ENCODE peak calls at places on chromosomes 5 and 9, in nine cellular contexts. K, Q, N, J, Y, O, W, V and B are unnamed samples.

GRCh38 chr5:124263680-124264491 is 482.6 kb downstream of the ZNF608 start:
- DNase-seq in N (no peak), W (no peak), J (no peak), K (no peak), Q (no peak), V (no peak), O (no peak), Y (no peak), B (no peak)

GRCh38 chr9:123929177-123929869 is 603 bp downstream of the DENND1A start:
- DNase-seq in N (peak), O (no peak), Y (peak), J (peak), W (no peak), V (no peak), Q (peak), K (peak), B (peak)

GRCh38 chr5:87169300-87169991 is 98.2 kb upstream of the RASA1 start:
- DNase-seq in W (no peak), J (no peak), Y (no peak), N (no peak), Q (no peak), V (no peak), O (no peak), K (no peak), B (no peak)

GRCh38 chr5:43312699-43313034 is 545 bp downstream of the HMGCS1 start:
- DNase-seq in Q (no peak), V (no peak), K (no peak), Y (no peak), O (no peak), N (no peak), J (no peak), W (no peak), B (no peak)

GRCh38 chr5:66174338-66174737 is 30.2 kb downstream of the SREK1 start:
- DNase-seq in W (peak), N (no peak), Q (no peak), Y (no peak), O (no peak), K (peak), V (no peak), J (no peak), B (no peak)

GRCh38 chr5:68239485-68239884 is 23.9 kb downstream of the PIK3R1 start:
- DNase-seq in V (no peak), N (peak), W (no peak), Y (peak), O (no peak), J (peak), K (peak), Q (peak), B (peak)

GRCh38 chr5:57779383-57780223 is 297.0 kb upstream of the ACTBL2 start:
- DNase-seq in O (no peak), N (peak), Q (peak), K (peak), W (peak), Y (no peak), V (no peak), J (peak), B (no peak)

GRCh38 chr9:112780637-112781036 is 30.1 kb downstream of the SNX30 start:
- DNase-seq in Q (no peak), N (peak), O (no peak), V (no peak), K (no peak), Y (no peak), W (no peak), J (no peak), B (no peak)

GRCh38 chr5:51468196-51468595 is 84.9 kb downstream of the ISL1 start:
- DNase-seq in N (no peak), V (no peak), K (no peak), O (no peak), W (no peak), Q (no peak), J (no peak), Y (no peak), B (no peak)

GRCh38 chr9:7146582-7146981 is 388.8 kb downstream of the KDM4C start:
- DNase-seq in K (no peak), V (no peak), W (no peak), J (no peak), Y (no peak), Q (no peak), N (no peak), O (no peak), B (no peak)

GRCh38 chr9:33782395-33783152 is 12.8 kb upstream of the PRSS3 start:
- DNase-seq in V (no peak), N (no peak), Y (no peak), K (no peak), O (no peak), J (no peak), W (peak), Q (no peak), B (no peak)

GRCh38 chr9:134724231-134724911 is 82.8 kb downstream of the COL5A1 start:
- DNase-seq in K (no peak), V (no peak), J (no peak), N (no peak), O (no peak), Q (no peak), Y (no peak), W (no peak), B (no peak)

GRCh38 chr5:135829179-135829578 is 5.3 kb upstream of the SLC25A48 start:
- DNase-seq in O (no peak), V (no peak), N (no peak), J (no peak), W (no peak), Y (no peak), K (no peak), Q (no peak), B (no peak)

GRCh38 chr5:27124590-27124989 is 86.2 kb upstream of the CDH9 start:
- DNase-seq in J (no peak), V (no peak), N (no peak), K (peak), O (no peak), Q (no peak), W (peak), Y (no peak), B (no peak)

GRCh38 chr9:34158362-34158869 is 20.4 kb upstream of the UBAP1 start:
- DNase-seq in O (no peak), J (no peak), V (no peak), Q (no peak), K (peak), N (peak), Y (peak), W (peak), B (no peak)

GRCh38 chr9:14441976-14442651 is 128.2 kb upstream of the NFIB start:
- DNase-seq in N (no peak), Q (no peak), V (no peak), O (no peak), J (no peak), K (peak), Y (no peak), W (peak), B (no peak)

GRCh38 chr5:121987685-121988073 is 25.9 kb downstream of the SRFBP1 start:
- DNase-seq in Y (no peak), W (no peak), N (no peak), O (no peak), K (no peak), J (no peak), V (no peak), Q (no peak), B (no peak)

GRCh38 chr9:75001719-75002421 is 26.2 kb downstream of the CARNMT1 start:
- DNase-seq in J (no peak), K (peak), O (no peak), V (no peak), Y (no peak), N (no peak), W (peak), Q (no peak), B (no peak)

GRCh38 chr9:123825337-123825736 is 104.6 kb downstream of the DENND1A start:
- DNase-seq in V (no peak), W (peak), J (no peak), Q (no peak), N (no peak), K (no peak), Y (no peak), O (no peak), B (no peak)

GRCh38 chr9:133307271-133307670 is 28.7 kb downstream of the SURF6 start:
- DNase-seq in O (no peak), K (no peak), W (no peak), V (no peak), Y (no peak), J (no peak), Q (no peak), N (no peak), B (no peak)

GRCh38 chr9:34493972-34494535 is 28.7 kb downstream of the ENHO start:
- DNase-seq in Q (peak), J (peak), Y (peak), W (peak), K (peak), V (no peak), N (peak), O (no peak), B (no peak)

GRCh38 chr9:116342941-116343340 is 189.3 kb downstream of the PAPPA start:
- DNase-seq in V (no peak), N (no peak), Q (no peak), J (no peak), O (no peak), K (no peak), Y (no peak), W (no peak), B (no peak)

GRCh38 chr9:113593682-113594281 is 130.3 kb downstream of the RGS3 start:
- DNase-seq in W (peak), Q (peak), J (peak), O (peak), K (peak), Y (peak), V (peak), N (peak), B (peak)

GRCh38 chr5:3027185-3027865 is 275.8 kb upstream of the IRX2 start:
- DNase-seq in Y (no peak), W (no peak), Q (no peak), N (no peak), K (no peak), V (no peak), O (no peak), J (no peak), B (no peak)

GRCh38 chr5:63032343-63032742 is 453.7 kb downstream of the LRRC70 start:
- DNase-seq in Y (no peak), O (no peak), Q (no peak), W (no peak), N (no peak), V (no peak), J (no peak), K (peak), B (no peak)

GRCh38 chr5:127290019-127290945 is at the start of gene MEGF10:
- DNase-seq in Y (peak), J (no peak), W (no peak), K (peak), N (peak), Q (peak), O (no peak), V (no peak), B (no peak)

GRCh38 chr9:123102380-123103113 is 69.1 kb downstream of the GPR21 start:
- DNase-seq in V (no peak), N (no peak), Q (no peak), Y (no peak), J (no peak), K (no peak), O (no peak), W (no peak), B (no peak)

GRCh38 chr5:89878140-89878570 is 531.4 kb downstream of the CETN3 start:
- DNase-seq in V (no peak), Y (no peak), W (peak), K (peak), N (no peak), O (no peak), Q (no peak), J (no peak), B (no peak)

GRCh38 chr5:109224276-109224675 is 185.5 kb downstream of the PJA2 start:
- DNase-seq in W (no peak), Y (no peak), O (no peak), N (no peak), J (no peak), Q (no peak), K (no peak), V (no peak), B (no peak)

GRCh38 chr5:145978672-145979071 is 42.3 kb downstream of the SH3RF2 start:
- DNase-seq in J (no peak), V (no peak), N (no peak), K (no peak), W (peak), Q (peak), Y (peak), O (no peak), B (no peak)

GRCh38 chr5:155954739-155955445 is 372.1 kb upstream of the SGCD start:
- DNase-seq in K (no peak), Y (no peak), N (no peak), O (no peak), W (peak), J (no peak), Q (no peak), V (no peak), B (no peak)

GRCh38 chr9:129962889-129963703 is 79.9 kb downstream of the FNBP1 start:
- DNase-seq in N (peak), K (peak), O (no peak), Y (peak), J (peak), V (peak), Q (peak), W (no peak), B (peak)
- TF ChIP-seq POLR2A in N (no peak), K (peak), O (peak), Y (peak), J (peak), V (no peak), Q (peak), W (no peak), B (no peak)

GRCh38 chr9:136283291-136284235 is 20.3 kb downstream of the CCDC187 start:
- DNase-seq in K (peak), W (peak), N (peak), O (peak), Y (peak), V (no peak), J (peak), Q (peak), B (peak)
- H3K4me3 ChIP-seq in K (no peak), W (no peak), N (no peak), O (peak), Y (peak), V (peak), J (no peak), Q (no peak), B (no peak)

DNA sequence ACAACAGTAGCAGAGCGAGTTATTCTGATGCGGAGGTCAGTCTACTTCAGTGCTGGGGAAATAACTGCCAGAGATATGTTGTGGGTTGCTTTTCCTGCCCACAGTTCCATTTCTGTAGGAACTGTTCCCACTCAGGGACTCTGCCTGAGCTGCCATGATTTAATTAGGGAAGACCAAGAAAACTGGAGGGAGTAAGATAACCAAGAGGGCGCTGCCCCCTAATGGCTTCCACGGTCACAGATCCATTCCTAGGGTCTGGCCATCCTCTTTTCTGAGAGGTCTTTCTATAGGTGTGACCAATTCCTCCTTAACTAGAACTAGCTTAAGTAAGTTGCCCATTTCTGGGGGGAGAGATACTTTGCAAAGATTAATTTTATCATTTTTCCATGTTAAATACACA is 125.9 kb downstream of the APBA1 start:
- DNase-seq in V (no peak), J (no peak), O (no peak), Y (peak), Q (no peak), N (no peak), W (peak), K (peak), B (no peak)
- TF ChIP-seq CTCF in V (no peak), J (no peak), O (no peak), Y (peak), Q (no peak), N (no peak), W (no peak), K (no peak), B (no peak)

DNA sequence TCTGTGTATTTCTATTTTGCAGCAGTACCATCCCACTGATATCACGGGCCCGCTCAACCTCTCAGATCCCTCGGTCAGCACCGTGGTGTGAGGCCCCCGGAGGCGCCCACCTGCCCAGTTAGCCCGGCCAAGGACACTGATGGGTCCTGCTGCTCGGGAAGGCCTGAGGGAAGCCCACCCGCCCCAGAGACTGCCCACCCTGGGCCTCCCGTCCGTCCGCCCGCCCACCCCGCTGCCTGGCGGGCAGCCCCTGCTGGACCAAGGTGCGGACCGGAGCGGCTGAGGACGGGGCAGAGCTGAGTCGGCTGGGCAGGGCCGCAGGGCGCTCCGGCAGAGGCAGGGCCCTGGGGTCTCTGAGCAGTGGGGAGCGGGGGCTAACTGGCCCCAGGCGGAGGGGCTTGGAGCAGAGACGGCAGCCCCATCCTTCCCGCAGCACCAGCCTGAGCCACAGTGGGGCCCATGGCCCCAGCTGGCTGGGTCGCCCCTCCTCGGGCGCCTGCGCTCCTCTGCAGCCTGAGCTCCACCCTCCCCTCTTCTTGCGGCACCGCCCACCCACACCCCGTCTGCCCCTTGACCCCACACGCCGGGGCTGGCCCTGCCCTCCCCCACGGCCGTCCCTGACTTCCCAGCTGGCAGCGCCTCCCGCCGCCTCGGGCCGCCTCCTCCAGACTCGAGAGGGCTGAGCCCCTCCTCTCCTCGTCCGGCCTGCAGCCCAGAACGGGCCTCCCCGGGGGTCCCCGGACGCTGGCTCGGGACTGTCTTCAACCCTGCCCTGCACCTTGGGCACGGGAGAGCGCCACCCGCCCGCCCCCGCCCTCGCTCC is 1.9 kb downstream of the LRRC26 start:
- DNase-seq in Y (peak), V (no peak), O (no peak), J (no peak), Q (peak), W (peak), K (peak), N (no peak), B (no peak)
- TF ChIP-seq POLR2A in Y (peak), V (no peak), O (no peak), J (no peak), Q (no peak), W (peak), K (no peak), N (no peak), B (no peak)

GRCh38 chr9:27572036-27572435 is 1.2 kb downstream of the C9orf72 start:
- DNase-seq in O (no peak), Q (no peak), N (no peak), K (no peak), V (no peak), J (no peak), W (no peak), Y (no peak), B (no peak)
- H3K4me3 ChIP-seq in O (peak), Q (no peak), N (no peak), K (no peak), V (peak), J (peak), W (peak), Y (peak), B (no peak)

GRCh38 chr9:84667571-84668203 is 1.8 kb upstream of the NTRK2 start:
- DNase-seq in Y (no peak), V (no peak), J (no peak), K (no peak), W (peak), N (no peak), Q (peak), O (no peak), B (peak)

GRCh38 chr9:84670106-84670800 is 724 bp downstream of the NTRK2 start:
- DNase-seq in J (peak), O (no peak), Q (peak), N (no peak), W (no peak), V (no peak), K (no peak), Y (no peak), B (peak)

GRCh38 chr9:84669008-84669292 is 579 bp upstream of the NTRK2 start:
- DNase-seq in V (no peak), Q (no peak), N (no peak), Y (no peak), K (no peak), W (no peak), J (no peak), O (no peak), B (no peak)

GRCh38 chr9:84669293-84670105 is at the start of gene NTRK2:
- DNase-seq in N (no peak), Y (no peak), W (peak), O (no peak), J (peak), V (no peak), K (no peak), Q (peak), B (peak)

DNA sequence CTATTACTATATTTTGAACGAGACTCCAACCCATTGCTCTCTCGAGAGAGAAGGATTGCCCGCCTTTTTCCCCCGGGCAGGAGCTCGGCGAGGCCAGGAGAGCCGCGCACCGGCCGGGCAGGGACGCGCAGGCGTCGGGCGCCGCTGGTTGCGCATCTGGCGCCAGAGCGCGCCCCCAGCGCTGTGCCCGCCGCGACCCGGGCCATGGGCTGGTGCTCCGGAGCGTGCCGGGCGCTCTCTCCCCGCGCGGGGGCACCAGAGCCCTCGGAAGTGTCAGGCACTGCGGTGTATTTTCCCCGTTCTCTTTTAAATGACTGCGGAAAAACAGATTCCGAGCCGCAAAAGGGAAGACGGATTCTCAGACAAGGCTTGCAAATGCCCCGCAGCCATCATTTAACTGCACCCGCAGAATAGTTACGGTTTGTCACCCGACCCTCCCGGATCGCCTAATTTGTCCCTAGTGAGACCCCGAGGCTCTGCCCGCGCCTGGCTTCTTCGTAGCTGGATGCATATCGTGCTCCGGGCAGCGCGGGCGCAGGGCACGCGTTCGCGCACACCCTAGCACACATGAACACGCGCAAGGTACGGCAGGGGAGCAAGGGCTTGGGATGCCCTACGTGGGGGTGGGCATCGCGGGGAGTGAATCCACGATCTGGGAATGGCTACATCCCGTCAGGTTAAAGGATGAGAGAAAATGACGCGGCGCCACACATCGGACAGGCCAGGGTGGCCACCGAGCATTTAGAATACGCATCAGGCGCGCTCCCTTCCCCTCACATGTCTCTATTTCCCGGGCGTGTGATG is 1.1 kb upstream of the NTRK2 start:
- DNase-seq in K (no peak), Y (peak), N (peak), V (no peak), O (peak), Q (peak), W (peak), J (peak), B (peak)
- TF ChIP-seq CTCF in K (peak), Y (no peak), N (peak), V (peak), O (peak), Q (peak), W (peak), J (peak), B (no peak)

GRCh38 chr5:178113141-178113787 is at the start of gene N4BP3:
- DNase-seq in Y (peak), W (peak), N (peak), K (peak), J (peak), V (no peak), Q (peak), O (peak), B (peak)
- TF ChIP-seq POLR2A in Y (no peak), W (no peak), N (peak), K (peak), J (no peak), V (peak), Q (no peak), O (no peak), B (no peak)